ENCODE peak calls at places on chromosomes 5 and 9, in four cellular contexts. J, N, Y and F are unnamed samples.

GRCh38 chr9:111038336-111039202 is at the start of gene LPAR1:
- DNase-seq in J (peak), N (no peak), Y (peak), F (peak)

GRCh38 chr5:141825836-141826560 is 52.2 kb downstream of the PCDH1 start:
- DNase-seq in N (no peak), J (peak), Y (peak), F (no peak)

GRCh38 chr5:44536650-44537260 is 147.5 kb upstream of the FGF10 start:
- DNase-seq in J (peak), N (peak), Y (peak), F (peak)

GRCh38 chr9:133107245-133107722 is 13.8 kb downstream of the RALGDS start:
- DNase-seq in J (no peak), Y (no peak), N (no peak), F (no peak)

GRCh38 chr9:105053209-105053652 is 125.3 kb upstream of the ABCA1 start:
- DNase-seq in N (no peak), Y (peak), J (no peak), F (no peak)

GRCh38 chr5:172414618-172415599 is 39.4 kb downstream of the SH3PXD2B start:
- DNase-seq in Y (peak), J (no peak), N (no peak), F (no peak)

GRCh38 chr9:121927081-121927480 is 166.0 kb downstream of the TTLL11 start:
- DNase-seq in N (no peak), Y (no peak), J (no peak), F (no peak)

GRCh38 chr5:80860934-80861613 is 99.1 kb upstream of the RASGRF2 start:
- DNase-seq in Y (peak), N (no peak), J (peak), F (peak)

GRCh38 chr5:111863801-111864200 is 106.8 kb upstream of the NREP start:
- DNase-seq in N (no peak), Y (peak), J (no peak), F (no peak)

GRCh38 chr5:39238366-39239105 is 19.2 kb upstream of the FYB1 start:
- DNase-seq in J (no peak), N (no peak), Y (peak), F (no peak)

GRCh38 chr5:9557696-9558095 is 11.8 kb upstream of the SEMA5A start:
- DNase-seq in N (no peak), J (no peak), Y (peak), F (no peak)

GRCh38 chr5:79771387-79771786 is 81.8 kb downstream of the CMYA5 start:
- DNase-seq in J (peak), N (no peak), Y (peak), F (peak)

GRCh38 chr5:38715671-38716070 is 130.1 kb upstream of the OSMR start:
- DNase-seq in J (no peak), Y (no peak), N (no peak), F (no peak)

GRCh38 chr9:85569988-85570387 is 171.8 kb downstream of the AGTPBP1 start:
- DNase-seq in J (no peak), Y (peak), N (no peak), F (no peak)

GRCh38 chr5:149130121-149130931 is 11.0 kb upstream of the ABLIM3 start:
- DNase-seq in J (peak), Y (peak), N (no peak), F (no peak)

GRCh38 chr9:90057361-90057760 is 452.5 kb downstream of the GADD45G start:
- DNase-seq in J (no peak), Y (no peak), N (no peak), F (no peak)

GRCh38 chr5:72790188-72790587 is 26.3 kb upstream of the TNPO1 start:
- DNase-seq in J (no peak), Y (peak), N (no peak), F (no peak)

GRCh38 chr9:33081128-33081851 is 4.8 kb upstream of the SMU1 start:
- DNase-seq in N (peak), Y (peak), J (peak), F (peak)

GRCh38 chr9:136997830-136998234 is 1.5 kb upstream of the CLIC3 start:
- DNase-seq in N (no peak), Y (no peak), J (no peak), F (no peak)

GRCh38 chr5:127844631-127845030 is 141.4 kb downstream of the CCDC192 start:
- DNase-seq in Y (no peak), N (no peak), J (no peak), F (no peak)

GRCh38 chr5:180336234-180337020 is 16.7 kb downstream of the GFPT2 start:
- DNase-seq in J (no peak), Y (no peak), N (no peak), F (no peak)

GRCh38 chr5:31047007-31047406 is 146.5 kb upstream of the CDH6 start:
- DNase-seq in Y (no peak), J (no peak), N (no peak), F (no peak)

GRCh38 chr5:3056901-3057300 is 305.4 kb upstream of the IRX2 start:
- DNase-seq in Y (no peak), J (no peak), N (no peak), F (no peak)

GRCh38 chr9:37412431-37413151 is 9.9 kb upstream of the GRHPR start:
- DNase-seq in N (peak), Y (no peak), J (no peak), F (no peak)

GRCh38 chr9:79763861-79764260 is 192.1 kb downstream of the TLE4 start:
- DNase-seq in Y (peak), N (no peak), J (no peak), F (no peak)

GRCh38 chr9:33682551-33682950 is 112.8 kb upstream of the PRSS3 start:
- DNase-seq in Y (no peak), N (no peak), J (no peak), F (no peak)

GRCh38 chr5:96761618-96762017 is 46.1 kb downstream of the ERAP1 start:
- DNase-seq in J (no peak), Y (no peak), N (no peak), F (no peak)

GRCh38 chr9:127185931-127186781 is 63.7 kb upstream of the ANGPTL2 start:
- DNase-seq in Y (peak), N (no peak), J (no peak), F (no peak)

GRCh38 chr9:99177576-99178365 is 44.0 kb downstream of the ALG2 start:
- DNase-seq in Y (no peak), N (no peak), J (no peak), F (no peak)

GRCh38 chr5:72951850-72952468 is 3.9 kb upstream of the FCHO2 start:
- DNase-seq in Y (peak), J (no peak), N (no peak), F (no peak)

GRCh38 chr5:72363146-72363802 is 43.1 kb downstream of the PTCD2 start:
- DNase-seq in Y (peak), J (no peak), N (no peak), F (peak)

GRCh38 chr5:75037106-75037505 is 15.3 kb downstream of the GCNT4 start:
- DNase-seq in N (no peak), J (peak), Y (peak), F (peak)

GRCh38 chr9:113603773-113604172 is 140.2 kb downstream of the RGS3 start:
- DNase-seq in J (no peak), N (no peak), Y (no peak), F (no peak)

GRCh38 chr5:121667292-121667691 is 184.4 kb upstream of the FTMT start:
- DNase-seq in Y (no peak), N (no peak), J (no peak), F (no peak)

GRCh38 chr5:75511435-75512382 is at the start of the genes CERT1 and POLK:
- DNase-seq in J (peak), Y (peak), N (peak), F (peak)

GRCh38 chr5:76663573-76663972 is 40.4 kb upstream of the F2RL2 start:
- DNase-seq in J (no peak), Y (no peak), N (no peak), F (no peak)

GRCh38 chr5:14143509-14143842 is 334 bp downstream of the TRIO start:
- DNase-seq in J (peak), N (peak), Y (no peak), F (no peak)

GRCh38 chr5:20608567-20608966 is 620.6 kb upstream of the CDH18 start:
- DNase-seq in N (no peak), Y (no peak), J (no peak), F (no peak)

GRCh38 chr9:113514748-113515147 is 51.2 kb downstream of the RGS3 start:
- DNase-seq in J (no peak), Y (no peak), N (no peak), F (no peak)